ENCODE peak calls at places on chromosomes 4 and X, in six cellular contexts. Q is NB4, K is foreskin fibroblast, C is fibroblast of lung, H is prostate gland, I is hepatocyte. B is an unnamed sample.

GRCh38 chr4:143091862-143092261 is 92.9 kb upstream of the USP38 start:
- DNase-seq in Q (no peak), K (no peak), C (no peak), H (no peak), I (no peak), B (no peak)

GRCh38 chrX:134478374-134478773 is 18.4 kb downstream of the HPRT1 start:
- DNase-seq in Q (no peak), K (no peak), C (no peak), H (no peak), I (no peak), B (no peak)

GRCh38 chr4:183254162-183254561 is 65.9 kb downstream of the CLDN22 start:
- DNase-seq in Q (no peak), K (no peak), C (no peak), H (no peak), I (no peak), B (no peak)

GRCh38 chrX:368811-369562 is 17.7 kb downstream of the PPP2R3B start:
- DNase-seq in Q (peak), K (peak), C (peak), H (no peak), I (no peak), B (no peak)

GRCh38 chr4:48778431-48779094 is 1.5 kb downstream of the FRYL start:
- DNase-seq in Q (peak), K (peak), C (peak), H (no peak), I (no peak), B (no peak)

GRCh38 chrX:46831620-46832327 is 5.1 kb upstream of the RP2 start:
- DNase-seq in Q (no peak), K (peak), C (peak), H (no peak), I (no peak), B (no peak)

GRCh38 chrX:7076245-7076661 is 71.3 kb upstream of the STS start:
- DNase-seq in Q (no peak), K (no peak), C (no peak), H (no peak), I (no peak), B (no peak)

GRCh38 chr4:113293673-113294072 is 244.2 kb downstream of the ANK2 start:
- DNase-seq in Q (no peak), K (no peak), C (peak), H (no peak), I (no peak), B (no peak)

GRCh38 chr4:87911252-87911774 is 64.2 kb upstream of the SPP1 start:
- DNase-seq in Q (no peak), K (peak), C (no peak), H (no peak), I (no peak), B (no peak)

GRCh38 chr4:41882622-41883347 is 52.4 kb upstream of the TMEM33 start:
- DNase-seq in Q (peak), K (peak), C (peak), H (peak), I (peak), B (peak)

GRCh38 chrX:132401935-132402334 is 86.9 kb downstream of the MBNL3 start:
- DNase-seq in Q (no peak), K (no peak), C (peak), H (peak), I (no peak), B (no peak)

GRCh38 chrX:13369541-13370140 is 49.8 kb upstream of the ATXN3L start:
- DNase-seq in Q (no peak), K (no peak), C (no peak), H (no peak), I (no peak), B (no peak)

GRCh38 chr4:24686866-24687672 is 102.7 kb upstream of the DHX15 start:
- DNase-seq in Q (peak), K (peak), C (no peak), H (no peak), I (peak), B (peak)

GRCh38 chrX:78102100-78102499 is 1.9 kb upstream of the PGK1 start:
- DNase-seq in Q (no peak), K (no peak), C (no peak), H (no peak), I (no peak), B (no peak)

GRCh38 chr4:40292313-40292759 is 42.8 kb upstream of the CHRNA9 start:
- DNase-seq in Q (peak), K (peak), C (peak), H (no peak), I (peak), B (no peak)

GRCh38 chr4:103634236-103634635 is 85.5 kb downstream of the TACR3 start:
- DNase-seq in Q (peak), K (no peak), C (no peak), H (no peak), I (no peak), B (no peak)

GRCh38 chr4:141652161-141652778 is 15.9 kb downstream of the IL15 start:
- DNase-seq in Q (no peak), K (peak), C (peak), H (no peak), I (peak), B (no peak)

GRCh38 chr4:76498550-76498949 is 63.5 kb downstream of the SHROOM3 start:
- DNase-seq in Q (no peak), K (peak), C (peak), H (no peak), I (peak), B (no peak)

GRCh38 chrX:10722804-10723364 is 102.5 kb upstream of the MID1 start:
- DNase-seq in Q (peak), K (peak), C (peak), H (peak), I (peak), B (peak)

DNA sequence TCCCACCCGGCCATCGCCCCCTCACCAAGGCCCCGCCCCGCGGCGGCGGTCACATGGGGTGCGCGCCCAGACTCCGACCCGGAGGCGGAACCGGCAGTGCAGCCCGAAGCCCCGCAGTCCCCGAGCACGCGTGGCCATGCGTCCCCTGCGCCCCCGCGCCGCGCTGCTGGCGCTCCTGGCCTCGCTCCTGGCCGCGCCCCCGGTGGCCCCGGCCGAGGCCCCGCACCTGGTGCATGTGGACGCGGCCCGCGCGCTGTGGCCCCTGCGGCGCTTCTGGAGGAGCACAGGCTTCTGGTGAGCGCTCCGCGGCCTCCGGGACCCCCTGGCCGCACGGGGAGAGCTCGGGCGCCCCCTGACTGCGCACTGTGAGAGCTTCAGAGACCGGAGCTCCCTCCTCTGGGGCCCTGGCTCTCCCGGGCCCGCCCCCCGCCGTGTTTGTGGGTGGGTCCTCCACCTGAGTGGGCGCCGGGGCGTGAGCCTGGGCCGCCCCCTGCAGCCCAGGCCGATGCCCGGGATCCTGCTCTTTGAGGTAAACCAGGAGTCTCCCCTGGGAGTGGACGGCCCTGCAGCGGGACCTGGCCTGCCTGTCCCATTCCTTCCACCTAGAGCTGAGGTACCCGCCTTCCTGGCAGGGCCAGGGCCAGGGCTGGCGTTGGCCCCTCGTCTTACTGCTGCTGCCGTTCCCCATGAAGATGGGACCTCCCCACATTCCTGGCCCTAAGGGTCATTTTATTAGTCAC is at the start of gene IDUA:
- DNase-seq in Q (peak), K (peak), C (peak), H (peak), I (peak), B (peak)
- TF ChIP-seq CTCF in Q (peak), K (peak), C (peak), H (peak), I (peak), B (peak)

GRCh38 chrX:1480082-1480785 is 27.5 kb upstream of the ASMTL start:
- DNase-seq in Q (no peak), K (no peak), C (no peak), H (no peak), I (no peak), B (no peak)

GRCh38 chrX:1484638-1485019 is 31.9 kb upstream of the ASMTL start:
- DNase-seq in Q (no peak), K (no peak), C (no peak), H (no peak), I (no peak), B (peak)

GRCh38 chrX:1485033-1485432 is 32.3 kb upstream of the ASMTL start:
- DNase-seq in Q (no peak), K (no peak), C (no peak), H (no peak), I (no peak), B (no peak)

GRCh38 chrX:1483843-1484637 is 31.3 kb upstream of the ASMTL start:
- DNase-seq in Q (no peak), K (no peak), C (no peak), H (no peak), I (no peak), B (peak)

DNA sequence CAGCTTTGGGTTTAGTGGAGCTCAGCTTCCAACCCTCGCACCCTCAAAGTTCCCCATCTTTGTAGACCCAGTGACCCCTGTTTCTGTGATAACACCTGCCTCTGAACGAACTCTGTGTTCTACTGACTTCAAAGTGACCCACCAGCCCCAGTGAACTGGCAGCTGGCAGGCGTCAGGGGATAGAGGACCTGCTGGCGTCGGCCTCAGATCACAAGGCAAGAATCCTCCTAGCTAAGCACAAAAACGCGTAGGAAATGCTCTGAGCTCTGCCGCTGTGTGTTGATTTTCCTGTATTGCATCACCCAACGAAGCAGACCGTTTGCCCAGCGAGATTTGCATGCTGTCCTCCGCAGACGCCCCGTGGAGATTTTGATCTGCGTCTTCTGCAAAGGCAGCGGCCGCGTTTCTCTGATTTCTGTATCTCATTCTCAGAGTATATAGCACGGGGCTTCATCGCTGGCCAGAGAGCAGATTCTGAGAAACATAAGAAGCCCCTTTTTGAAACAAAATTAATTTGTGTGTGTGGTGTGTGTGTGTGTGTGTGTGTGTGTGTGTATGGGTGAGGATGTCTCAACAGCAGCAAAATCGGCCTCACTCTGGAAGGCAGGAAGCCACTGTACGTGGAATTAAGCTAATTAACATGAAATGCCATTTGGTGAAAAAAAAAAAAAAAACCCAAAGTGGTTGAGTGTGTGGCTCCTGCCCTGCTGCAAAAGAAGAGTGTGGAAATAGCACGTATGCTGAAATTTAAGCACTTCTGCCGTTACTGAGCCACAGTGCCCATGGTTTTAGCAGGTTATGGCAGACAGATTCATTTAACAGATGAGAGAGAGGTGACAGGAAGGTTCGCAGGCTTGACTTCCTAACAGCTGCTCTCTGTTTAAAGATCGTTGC is 29.2 kb upstream of the ASMTL start:
- DNase-seq in Q (peak), K (peak), C (peak), H (peak), I (peak), B (peak)
- H3K4me3 ChIP-seq in Q (peak), K (no peak), C (no peak), H (no peak), I (no peak), B (peak)

DNA sequence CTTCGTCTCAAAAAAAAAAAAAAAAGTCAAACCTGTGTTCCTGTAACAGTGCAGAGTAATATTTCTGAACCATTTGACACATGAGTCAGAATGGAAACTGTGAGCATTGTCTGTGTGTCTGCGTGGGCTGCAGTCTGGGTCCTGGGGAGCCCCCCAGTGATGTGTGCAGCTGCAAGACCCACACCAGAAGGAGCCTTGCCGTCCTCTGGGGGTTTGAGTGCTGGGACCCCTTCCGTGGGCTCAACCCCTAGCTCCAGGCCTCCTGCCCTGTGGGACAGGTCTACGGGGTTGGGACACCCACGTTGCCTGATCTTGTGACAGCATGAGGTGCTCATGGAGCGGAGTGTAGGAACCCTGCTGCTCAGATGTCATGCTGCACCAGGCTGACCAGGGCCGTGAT is 43.7 kb downstream of the DDX3X start:
- DNase-seq in Q (no peak), K (no peak), C (peak), H (no peak), I (no peak), B (no peak)
- TF ChIP-seq CTCF in Q (no peak), K (no peak), C (no peak), H (no peak), I (no peak), B (no peak)

GRCh38 chr4:74039065-74039763 is 725 bp upstream of the CXCL3 start:
- DNase-seq in Q (peak), K (no peak), C (peak), H (no peak), I (no peak), B (no peak)
- H3K4me3 ChIP-seq in Q (peak), K (peak), C (peak), H (peak), I (peak), B (peak)

GRCh38 chr4:39044364-39044946 is 12.2 kb upstream of the TMEM156 start:
- DNase-seq in Q (peak), K (peak), C (peak), H (peak), I (peak), B (peak)
- TF ChIP-seq CTCF in Q (peak), K (no peak), C (no peak), H (no peak), I (no peak), B (no peak)